ENCODE peak calls at places on chromosomes 5 and 9, in ten cellular contexts. P is NCI-H524 treated with DMSO at 0.1 percent for 48 hours; Y is NCI-H2081 treated with DMSO at 0.1 percent for 48 hours; R is SK-MEL-5; Z is CD8-positive, alpha-beta memory T cell; Q is head of caudate nucleus; J is astrocyte; G is stimulated activated CD8-positive, alpha-beta memory T cell treated with anti-CD3 and anti-CD28 coated beads, Interleukin-15, amount 100 ng/mL, for 24 hours; D is LoVo; K is WTC11. U is an unnamed sample.

GRCh38 chr9:91724609-91725505 is 225.2 kb downstream of the ROR2 start:
- DNase-seq in P (no peak), G (no peak), Z (no peak), J (no peak), D (no peak), Y (no peak), Q (no peak), R (no peak), K (no peak), U (no peak)

GRCh38 chr9:36213387-36213786 is 22.7 kb downstream of the CLTA start:
- DNase-seq in D (no peak), P (no peak), Y (no peak), J (no peak), Z (no peak), Q (no peak), R (no peak), K (no peak), G (no peak), U (no peak)

GRCh38 chr9:128116104-128117083 is 11.1 kb downstream of the PTGES2 start:
- DNase-seq in J (no peak), G (no peak), D (no peak), K (no peak), Z (no peak), R (no peak), Y (no peak), Q (no peak), P (no peak), U (no peak)

GRCh38 chr5:179905144-179905526 is 2.6 kb downstream of the TBC1D9B start:
- DNase-seq in K (no peak), R (no peak), D (no peak), G (no peak), Y (no peak), J (no peak), Z (no peak), Q (no peak), P (no peak), U (no peak)

GRCh38 chr9:94665606-94666005 is 26.3 kb upstream of the FBP1 start:
- DNase-seq in P (no peak), Q (no peak), G (no peak), Y (no peak), R (no peak), K (no peak), Z (no peak), J (no peak), D (no peak), U (no peak)

GRCh38 chr9:137183980-137184595 is 4.3 kb downstream of the ANAPC2 start:
- DNase-seq in P (no peak), Q (no peak), D (no peak), K (no peak), R (no peak), G (no peak), J (no peak), Y (no peak), Z (no peak), U (no peak)

GRCh38 chr9:107489144-107489673 is 360 bp downstream of the KLF4 start:
- DNase-seq in D (no peak), Q (no peak), R (no peak), Y (no peak), J (no peak), P (no peak), K (no peak), G (no peak), Z (no peak), U (no peak)

GRCh38 chr9:30065888-30066287 is 2318.6 kb upstream of the ACO1 start:
- DNase-seq in K (no peak), Z (no peak), G (no peak), J (no peak), R (peak), Q (no peak), D (no peak), Y (no peak), P (no peak), U (peak)

GRCh38 chr5:43041669-43042175 is 1.6 kb upstream of the ANXA2R start:
- DNase-seq in J (peak), Z (peak), R (peak), K (peak), Q (no peak), G (no peak), P (no peak), D (peak), Y (no peak), U (peak)

GRCh38 chr9:36874921-36875320 is 159.1 kb downstream of the PAX5 start:
- DNase-seq in Z (no peak), P (no peak), G (no peak), D (no peak), R (no peak), K (no peak), Y (no peak), J (peak), Q (no peak), U (peak)

GRCh38 chr5:14405267-14405666 is 176.3 kb upstream of the OTULINL start:
- DNase-seq in G (no peak), Z (no peak), P (no peak), Q (no peak), J (peak), Y (no peak), K (peak), D (no peak), R (peak), U (peak)

GRCh38 chr5:134534726-134535110 is 9.2 kb downstream of the JADE2 start:
- DNase-seq in Y (no peak), K (no peak), Q (no peak), G (no peak), R (no peak), P (peak), J (no peak), Z (no peak), D (no peak), U (no peak)

GRCh38 chr5:74433255-74434123 is 207.0 kb downstream of the ENC1 start:
- DNase-seq in R (peak), D (no peak), J (peak), G (no peak), Y (no peak), K (peak), P (no peak), Z (no peak), Q (no peak), U (peak)

GRCh38 chr9:70409280-70409679 is 5.2 kb downstream of the KLF9 start:
- DNase-seq in D (no peak), Q (no peak), J (no peak), Y (no peak), R (no peak), K (no peak), G (no peak), Z (no peak), P (no peak), U (no peak)

GRCh38 chr5:34716986-34717385 is 60.9 kb downstream of the RAI14 start:
- DNase-seq in J (peak), Q (no peak), P (no peak), Z (no peak), Y (no peak), D (no peak), G (no peak), R (no peak), K (no peak), U (peak)

GRCh38 chr5:124692324-124692723 is 54.1 kb downstream of the ZNF608 start:
- DNase-seq in Y (no peak), Z (no peak), K (no peak), Q (no peak), J (peak), G (no peak), D (no peak), R (no peak), P (no peak), U (no peak)

GRCh38 chr5:139955053-139955605 is 88.0 kb downstream of the NRG2 start:
- DNase-seq in K (no peak), J (no peak), P (no peak), Y (no peak), R (no peak), Z (no peak), G (no peak), Q (no peak), D (no peak), U (no peak)

GRCh38 chr9:123268240-123268949 is at the start of gene STRBP:
- DNase-seq in Z (peak), Y (peak), D (peak), P (peak), Q (peak), J (peak), G (peak), R (peak), K (peak), U (peak)

GRCh38 chr9:133587466-133587865 is 21.7 kb downstream of the FAM163B start:
- DNase-seq in Z (no peak), P (no peak), Q (no peak), J (no peak), G (no peak), K (no peak), Y (no peak), R (no peak), D (no peak), U (no peak)

GRCh38 chr5:16082053-16082452 is 97.5 kb downstream of the MARCHF11 start:
- DNase-seq in Z (no peak), P (no peak), K (no peak), J (peak), D (no peak), Q (no peak), G (no peak), Y (no peak), R (no peak), U (peak)

GRCh38 chr5:6632324-6632930 is 417 bp downstream of the NSUN2 start:
- DNase-seq in R (peak), J (no peak), P (no peak), K (no peak), D (peak), Q (no peak), Y (no peak), G (no peak), Z (no peak), U (peak)

GRCh38 chr9:91856419-91856818 is 93.6 kb downstream of the ROR2 start:
- DNase-seq in R (no peak), G (no peak), Y (no peak), Q (no peak), K (no peak), Z (no peak), D (no peak), P (peak), J (no peak), U (no peak)

GRCh38 chr9:135335691-135336181 is 143.8 kb upstream of the PPP1R26 start:
- DNase-seq in K (peak), R (no peak), Z (no peak), Y (no peak), J (no peak), P (no peak), G (no peak), Q (peak), D (no peak), U (no peak)

GRCh38 chr5:10528056-10528816 is 35.6 kb upstream of the ANKRD33B start:
- DNase-seq in P (peak), Y (no peak), Z (no peak), G (no peak), Q (no peak), J (no peak), K (no peak), R (no peak), D (no peak), U (peak)